ENCODE peak calls at places on chromosomes 12 and 14, in four cellular contexts. E is GM12878, H is WTC11, Y is HepG2. N is an unnamed sample.

GRCh38 chr14:38074754-38075153 is 132.9 kb upstream of the SSTR1 start:
- DNase-seq in E (no peak), H (no peak), Y (no peak), N (no peak)

GRCh38 chr14:55142466-55142865 is 13.4 kb downstream of the LGALS3 start:
- DNase-seq in E (no peak), H (no peak), Y (no peak), N (no peak)

GRCh38 chr12:13177373-13177772 is 19.2 kb upstream of the EMP1 start:
- DNase-seq in E (no peak), H (no peak), Y (no peak), N (no peak)

GRCh38 chr12:55700255-55701018 is 7.3 kb downstream of the ITGA7 start:
- DNase-seq in E (no peak), H (no peak), Y (no peak), N (no peak)

GRCh38 chr14:51552768-51553426 is 98.8 kb upstream of the FRMD6 start:
- DNase-seq in E (no peak), H (no peak), Y (no peak), N (no peak)

GRCh38 chr12:120956579-120957360 is 21.6 kb upstream of the HNF1A start:
- DNase-seq in E (no peak), H (no peak), Y (no peak), N (no peak)

GRCh38 chr14:94120667-94121335 is 8.6 kb downstream of the IFI27L2 start:
- DNase-seq in E (no peak), H (no peak), Y (no peak), N (no peak)

GRCh38 chr12:30047499-30048262 is 263.9 kb upstream of the TMTC1 start:
- DNase-seq in E (no peak), H (no peak), Y (no peak), N (no peak)

GRCh38 chr12:109157986-109158385 is 41.6 kb downstream of the ACACB start:
- DNase-seq in E (no peak), H (no peak), Y (no peak), N (no peak)

GRCh38 chr14:73058923-73059311 is 583 bp downstream of the RBM25 start:
- DNase-seq in E (no peak), H (peak; percentile 18), Y (peak; percentile 7), N (no peak)

GRCh38 chr12:32501835-32502333 is 102.5 kb downstream of the FGD4 start:
- DNase-seq in E (no peak), H (peak; percentile 77), Y (peak; percentile 95), N (no peak)

GRCh38 chr12:31574803-31575573 is 15.9 kb downstream of the DENND5B start:
- DNase-seq in E (no peak), H (no peak), Y (peak; percentile 23), N (no peak)

GRCh38 chr12:4027412-4027811 is 154.2 kb upstream of the PARP11 start:
- DNase-seq in E (no peak), H (no peak), Y (peak; percentile 48), N (no peak)

GRCh38 chr12:95393191-95393790 is 80.7 kb upstream of the METAP2 start:
- DNase-seq in E (no peak), H (no peak), Y (no peak), N (no peak)

GRCh38 chr12:93022603-93023340 is 93.7 kb upstream of the EEA1 start:
- DNase-seq in E (no peak), H (no peak), Y (no peak), N (no peak)

GRCh38 chr12:131836193-131836592 is 8.0 kb downstream of the MMP17 start:
- DNase-seq in E (no peak), H (no peak), Y (no peak), N (no peak)

GRCh38 chr14:75306917-75307699 is 28.5 kb downstream of the FOS start:
- DNase-seq in E (no peak), H (no peak), Y (no peak), N (peak; percentile 23)

GRCh38 chr14:69481815-69482568 is 2.5 kb upstream of the PLEKHD1 start:
- DNase-seq in E (peak; percentile 64), H (no peak), Y (no peak), N (peak; percentile 42)

GRCh38 chr14:106605548-106606448 is 1079.4 kb downstream of the TMEM121 start:
- DNase-seq in E (peak; percentile 21), H (no peak), Y (peak; percentile 31), N (peak; percentile 58)

GRCh38 chr12:78210894-78211302 is 380.2 kb downstream of the NAV3 start:
- DNase-seq in E (no peak), H (no peak), Y (no peak), N (no peak)

GRCh38 chr14:23409475-23409874 is 1.4 kb upstream of the MYH6 start:
- DNase-seq in E (no peak), H (no peak), Y (no peak), N (no peak)

GRCh38 chr12:92897844-92898243 is 31.3 kb downstream of the EEA1 start:
- DNase-seq in E (no peak), H (no peak), Y (no peak), N (no peak)

GRCh38 chr12:15842106-15842505 is 40.1 kb upstream of the STRAP start:
- DNase-seq in E (no peak), H (no peak), Y (no peak), N (no peak)

GRCh38 chr14:99645545-99646505 is 896 bp downstream of the HHIPL1 start:
- DNase-seq in E (no peak), H (no peak), Y (no peak), N (no peak)
- TF ChIP-seq ETV6 in E (no peak), H (no peak), Y (no peak), N (no peak)

GRCh38 chr12:113551563-113551962 is 79.9 kb upstream of the LHX5 start:
- DNase-seq in E (no peak), H (no peak), Y (no peak), N (no peak)

GRCh38 chr12:113552760-113553159 is 81.1 kb upstream of the LHX5 start:
- DNase-seq in E (no peak), H (no peak), Y (no peak), N (no peak)

GRCh38 chr12:113548467-113548866 is 76.8 kb upstream of the LHX5 start:
- DNase-seq in E (no peak), H (no peak), Y (no peak), N (peak; percentile 18)

GRCh38 chr12:113547157-113547556 is 75.5 kb upstream of the LHX5 start:
- DNase-seq in E (no peak), H (no peak), Y (no peak), N (no peak)
- TF ChIP-seq ETV6 in E (no peak), H (no peak), Y (no peak), N (no peak)

DNA sequence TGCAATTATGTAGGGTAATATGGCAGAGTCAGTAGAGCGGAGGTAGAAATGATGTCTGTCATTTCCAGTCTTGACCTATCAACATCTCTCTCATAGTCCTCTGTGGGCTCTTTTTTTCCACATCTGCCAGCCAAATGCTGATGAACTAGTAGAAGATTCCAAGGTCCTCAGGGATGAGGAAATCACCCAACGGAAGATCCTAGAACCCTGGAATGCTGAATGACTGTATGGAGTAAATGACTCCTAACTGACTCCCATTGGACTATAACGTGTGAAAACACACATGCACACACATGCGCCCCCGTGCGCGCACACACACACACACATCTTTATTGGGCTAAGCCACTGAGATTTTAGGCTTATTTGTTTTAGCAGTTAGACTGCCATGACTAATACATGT is 159.2 kb downstream of the MYRFL start:
- DNase-seq in E (no peak), H (no peak), Y (no peak), N (no peak)
- TF ChIP-seq ETV6 in E (no peak), H (no peak), Y (no peak), N (no peak)

DNA sequence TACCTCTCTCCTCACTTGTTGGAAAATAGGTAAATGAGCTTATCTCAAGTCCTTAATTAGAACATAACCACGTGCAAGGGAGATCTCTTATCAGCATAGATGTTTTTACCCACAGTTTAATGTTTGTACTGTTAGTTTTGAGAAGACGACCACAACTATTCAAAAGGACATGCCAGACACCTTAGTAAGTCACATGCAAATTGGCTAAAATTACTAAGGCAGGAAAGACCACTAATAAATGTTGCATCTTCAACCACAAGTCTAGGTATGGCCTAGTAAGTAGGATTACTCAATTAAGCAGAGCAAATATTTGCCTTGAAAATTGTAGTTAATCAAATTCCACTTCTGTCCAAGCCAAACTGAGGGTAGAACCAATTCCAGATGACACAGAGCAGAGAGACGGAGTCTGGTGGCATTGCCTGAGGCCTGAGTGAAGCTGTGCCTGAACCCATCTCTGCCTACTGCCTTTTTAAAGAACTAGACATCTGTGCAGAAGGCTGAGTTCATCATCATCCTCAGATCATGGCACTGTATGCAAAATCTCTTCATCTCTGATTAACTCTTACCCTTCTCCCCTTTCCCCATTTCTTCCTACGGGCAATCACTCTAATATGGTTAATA is 29.7 kb upstream of the CHST11 start:
- DNase-seq in E (no peak), H (no peak), Y (no peak), N (no peak)
- TF ChIP-seq ETV6 in E (no peak), H (no peak), Y (no peak), N (no peak)

DNA sequence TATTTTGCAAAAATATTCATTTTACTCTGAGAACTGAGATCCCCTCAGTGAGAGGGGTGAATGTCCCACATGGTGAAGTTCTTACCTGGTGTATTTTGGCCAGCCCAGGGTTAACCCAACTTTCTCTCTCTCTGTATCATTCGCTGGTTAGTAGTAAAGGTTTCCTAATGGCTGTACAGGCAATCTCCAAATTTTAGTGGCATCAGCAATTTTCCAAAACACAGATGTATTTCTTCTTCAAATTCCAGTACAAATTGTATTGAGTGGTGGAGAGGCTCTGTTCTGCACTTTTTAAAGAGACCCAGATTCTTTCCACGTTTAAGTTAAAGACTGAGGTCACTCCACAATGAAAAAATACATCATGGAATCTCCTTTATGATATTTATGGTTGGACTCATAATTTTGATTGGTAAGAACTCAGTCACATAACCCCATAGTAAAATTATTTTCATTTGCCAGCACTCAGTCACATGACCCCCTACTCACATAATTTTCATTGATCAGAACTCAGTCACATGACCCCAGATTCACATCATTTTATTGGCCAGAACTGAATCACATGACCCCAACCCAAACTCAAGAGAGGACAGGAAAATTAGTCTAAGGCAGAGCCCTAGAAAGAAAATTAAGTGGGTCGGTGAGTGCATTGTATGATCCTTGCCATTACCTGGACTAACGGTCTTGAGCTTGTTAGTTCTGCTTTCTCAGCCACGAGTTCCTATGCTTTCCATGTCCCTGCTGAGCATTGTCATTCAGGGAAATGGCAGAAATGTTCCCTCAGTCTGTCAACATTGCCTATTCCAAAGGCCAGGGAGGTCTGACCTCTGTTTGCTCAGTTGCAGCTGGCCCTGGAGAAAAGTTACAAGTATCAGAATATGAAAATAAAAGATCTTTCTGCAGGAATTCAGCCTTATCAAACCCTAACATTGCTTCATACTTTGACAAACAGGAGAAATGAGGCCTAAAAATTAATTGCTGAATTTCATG is 1536.2 kb downstream of the AACS start:
- DNase-seq in E (no peak), H (no peak), Y (no peak), N (no peak)
- TF ChIP-seq ETV6 in E (no peak), H (no peak), Y (no peak), N (no peak)

N was measured in K562.